ENCODE peak calls at places on chromosomes 3 and 15, in four cellular contexts. One of them, this sample, is unnamed.

GRCh38 chr3:117903226-117903625 is 1131.4 kb downstream of the IGSF11 start:
- DNase-seq in A549: no peak
- DNase-seq in transverse colon: no peak
- DNase-seq in ovary: no peak
- DNase-seq in this sample: no peak

GRCh38 chr15:61195116-61196002 is 33.7 kb downstream of the RORA start:
- DNase-seq in transverse colon: no peak
- DNase-seq in A549: peak
- DNase-seq in ovary: no peak
- DNase-seq in this sample: no peak

GRCh38 chr3:127410137-127410488 is 122.3 kb upstream of the PRR20G start:
- DNase-seq in A549: no peak
- DNase-seq in ovary: peak
- DNase-seq in transverse colon: no peak
- DNase-seq in this sample: peak

GRCh38 chr3:377158-377561 is 180.6 kb downstream of the CHL1 start:
- DNase-seq in A549: peak
- DNase-seq in transverse colon: no peak
- DNase-seq in ovary: no peak
- DNase-seq in this sample: no peak

GRCh38 chr3:186162221-186162620 is 53.3 kb upstream of the ETV5 start:
- DNase-seq in A549: no peak
- DNase-seq in transverse colon: no peak
- DNase-seq in ovary: no peak
- DNase-seq in this sample: no peak

GRCh38 chr3:126476976-126477330 is 1.3 kb upstream of the ZXDC start:
- DNase-seq in ovary: no peak
- DNase-seq in transverse colon: no peak
- DNase-seq in A549: no peak
- DNase-seq in this sample: no peak

GRCh38 chr3:47705391-47705790 is 76.3 kb downstream of the SMARCC1 start:
- DNase-seq in A549: no peak
- DNase-seq in ovary: no peak
- DNase-seq in transverse colon: no peak
- DNase-seq in this sample: no peak

GRCh38 chr15:33048255-33048654 is 146.3 kb downstream of the FMN1 start:
- DNase-seq in transverse colon: no peak
- DNase-seq in A549: no peak
- DNase-seq in ovary: no peak
- DNase-seq in this sample: no peak

GRCh38 chr3:158261371-158261991 is 151.6 kb downstream of the RSRC1 start:
- DNase-seq in ovary: no peak
- DNase-seq in A549: no peak
- DNase-seq in transverse colon: no peak
- DNase-seq in this sample: no peak

GRCh38 chr3:73547427-73548036 is 77.2 kb downstream of the PDZRN3 start:
- DNase-seq in transverse colon: no peak
- DNase-seq in A549: no peak
- DNase-seq in ovary: no peak
- DNase-seq in this sample: no peak

GRCh38 chr15:76309561-76310330 is 1.5 kb downstream of the ETFA start:
- DNase-seq in A549: no peak
- DNase-seq in ovary: no peak
- DNase-seq in transverse colon: no peak
- DNase-seq in this sample: no peak

GRCh38 chr3:72683068-72683467 is 165.2 kb downstream of the SHQ1 start:
- DNase-seq in ovary: no peak
- DNase-seq in transverse colon: no peak
- DNase-seq in A549: no peak
- DNase-seq in this sample: no peak

GRCh38 chr3:113745273-113746068 is 578 bp downstream of the NAA50 start:
- DNase-seq in ovary: peak
- DNase-seq in A549: peak
- DNase-seq in transverse colon: peak
- DNase-seq in this sample: peak
- TF ChIP-seq POLR2A in ovary: no peak
- TF ChIP-seq POLR2A in A549: no peak
- TF ChIP-seq POLR2A in transverse colon: peak
- TF ChIP-seq POLR2A in this sample: no peak

GRCh38 chr3:187970106-187970505 is 183.9 kb upstream of the LPP start:
- DNase-seq in ovary: no peak
- DNase-seq in A549: no peak
- DNase-seq in transverse colon: no peak
- DNase-seq in this sample: no peak

GRCh38 chr3:187967982-187968381 is 186.0 kb upstream of the LPP start:
- DNase-seq in ovary: no peak
- DNase-seq in A549: no peak
- DNase-seq in transverse colon: no peak
- DNase-seq in this sample: no peak

GRCh38 chr3:187968883-187969580 is 184.9 kb upstream of the LPP start:
- DNase-seq in A549: no peak
- DNase-seq in transverse colon: no peak
- DNase-seq in ovary: no peak
- DNase-seq in this sample: no peak

GRCh38 chr3:187971629-187972028 is 182.3 kb upstream of the LPP start:
- DNase-seq in A549: no peak
- DNase-seq in ovary: no peak
- DNase-seq in transverse colon: no peak
- DNase-seq in this sample: no peak

DNA sequence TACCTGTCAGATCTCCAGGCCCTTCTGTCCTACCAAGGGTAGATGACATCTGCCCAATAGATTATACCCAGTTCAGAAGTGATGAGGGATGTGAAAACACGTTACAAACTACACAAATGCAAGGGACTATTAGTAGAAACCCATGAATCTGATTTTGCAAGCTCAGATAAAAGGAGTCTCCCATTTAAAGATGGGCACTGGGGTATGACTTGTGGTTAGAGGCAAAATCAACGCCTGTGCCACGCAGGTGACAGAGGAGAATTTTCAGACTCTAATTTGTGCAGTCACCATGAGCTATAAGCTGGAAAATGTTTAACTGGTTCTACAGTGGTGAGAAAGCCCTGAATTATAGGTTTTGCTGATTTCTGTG is 184.4 kb upstream of the LPP start:
- DNase-seq in ovary: no peak
- DNase-seq in transverse colon: no peak
- DNase-seq in A549: no peak
- DNase-seq in this sample: no peak
- TF ChIP-seq CTCF in ovary: no peak
- TF ChIP-seq CTCF in transverse colon: no peak
- TF ChIP-seq CTCF in A549: no peak
- TF ChIP-seq CTCF in this sample: no peak

GRCh38 chr3:123377173-123377740 is 71.6 kb downstream of the ADCY5 start:
- DNase-seq in ovary: no peak
- DNase-seq in transverse colon: no peak
- DNase-seq in A549: no peak
- DNase-seq in this sample: no peak
- H3K27ac ChIP-seq in ovary: no peak
- H3K27ac ChIP-seq in transverse colon: no peak
- H3K27ac ChIP-seq in A549: no peak
- H3K27ac ChIP-seq in this sample: no peak

DNA sequence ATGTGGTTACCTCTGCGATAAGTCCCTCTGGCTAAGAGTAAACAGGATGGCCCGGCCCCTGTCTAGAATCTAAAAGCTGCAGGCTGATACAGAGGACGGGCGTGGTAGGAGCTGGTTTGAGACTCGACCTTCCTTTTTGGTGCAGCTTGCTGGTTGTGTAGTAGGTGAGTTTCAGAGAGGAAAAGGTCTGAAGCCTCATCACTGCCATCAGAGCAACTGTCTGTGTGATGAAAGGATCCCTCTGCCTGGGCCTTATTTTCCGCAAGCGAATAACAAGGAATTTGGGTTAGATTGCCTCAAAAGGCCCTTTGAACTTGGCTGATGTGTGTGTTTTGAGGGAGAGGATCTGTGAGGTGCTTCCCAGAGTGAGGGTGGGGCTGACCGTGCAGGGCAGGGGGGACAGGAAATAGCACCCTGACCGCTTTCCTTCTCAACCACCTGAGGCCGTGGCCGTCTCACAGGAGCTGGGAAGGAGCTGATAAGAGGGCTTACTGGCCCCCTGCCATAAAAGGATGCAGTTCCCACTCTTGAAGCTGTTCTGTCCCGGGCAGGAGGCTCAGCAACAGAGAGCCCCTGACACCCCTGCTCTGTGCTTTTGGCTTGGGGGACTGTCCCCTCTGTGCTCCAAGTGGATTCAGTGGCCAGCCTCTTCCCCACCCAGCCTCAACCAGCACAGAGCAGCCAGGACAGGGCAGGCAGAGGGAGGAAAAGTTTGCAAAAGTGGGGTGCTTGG is 45.6 kb upstream of the TFRC start:
- DNase-seq in A549: no peak
- DNase-seq in ovary: no peak
- DNase-seq in transverse colon: peak
- DNase-seq in this sample: peak
- TF ChIP-seq POLR2A in A549: no peak
- TF ChIP-seq POLR2A in ovary: no peak
- TF ChIP-seq POLR2A in transverse colon: no peak
- TF ChIP-seq POLR2A in this sample: no peak

DNA sequence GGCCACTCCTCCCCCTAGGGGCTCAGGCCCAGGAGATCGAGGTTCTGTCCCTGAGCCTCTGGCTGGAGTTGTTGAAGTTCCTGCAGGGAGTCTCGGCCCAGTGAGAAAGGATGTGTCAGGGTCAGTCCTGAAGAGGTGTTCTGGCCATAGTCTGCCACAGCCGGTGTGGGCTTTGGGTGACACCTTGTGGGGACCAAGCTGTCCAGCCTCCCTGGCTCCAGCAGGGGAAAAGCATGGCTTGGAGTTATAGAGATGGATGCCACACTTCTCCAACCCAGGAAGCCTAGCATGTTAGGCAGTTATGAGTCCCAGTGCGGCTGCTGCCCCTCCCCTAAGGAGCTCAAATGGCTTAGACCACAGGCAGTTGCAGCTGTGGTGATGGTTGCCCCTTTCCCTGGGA is 945.6 kb upstream of the GBE1 start:
- DNase-seq in ovary: no peak
- DNase-seq in A549: no peak
- DNase-seq in transverse colon: no peak
- DNase-seq in this sample: no peak
- TF ChIP-seq CTCF in ovary: no peak
- TF ChIP-seq CTCF in A549: no peak
- TF ChIP-seq CTCF in transverse colon: no peak
- TF ChIP-seq CTCF in this sample: no peak

GRCh38 chr3:183560607-183561006 is 5.1 kb upstream of the KLHL6 start:
- DNase-seq in A549: no peak
- DNase-seq in transverse colon: no peak
- DNase-seq in ovary: no peak
- DNase-seq in this sample: no peak

GRCh38 chr3:183554377-183554776 is 1.1 kb downstream of the KLHL6 start:
- DNase-seq in transverse colon: no peak
- DNase-seq in ovary: no peak
- DNase-seq in A549: no peak
- DNase-seq in this sample: no peak

GRCh38 chr3:183551930-183552329 is 3.6 kb downstream of the KLHL6 start:
- DNase-seq in ovary: no peak
- DNase-seq in transverse colon: no peak
- DNase-seq in A549: no peak
- DNase-seq in this sample: no peak

GRCh38 chr3:183553263-183554026 is 2.1 kb downstream of the KLHL6 start:
- DNase-seq in A549: no peak
- DNase-seq in transverse colon: no peak
- DNase-seq in ovary: no peak
- DNase-seq in this sample: no peak

GRCh38 chr3:183555541-183556081 is at the start of gene KLHL6:
- DNase-seq in ovary: no peak
- DNase-seq in transverse colon: peak
- DNase-seq in A549: no peak
- DNase-seq in this sample: peak
- H3K27ac ChIP-seq in ovary: no peak
- H3K27ac ChIP-seq in transverse colon: peak
- H3K27ac ChIP-seq in A549: no peak
- H3K27ac ChIP-seq in this sample: peak

DNA sequence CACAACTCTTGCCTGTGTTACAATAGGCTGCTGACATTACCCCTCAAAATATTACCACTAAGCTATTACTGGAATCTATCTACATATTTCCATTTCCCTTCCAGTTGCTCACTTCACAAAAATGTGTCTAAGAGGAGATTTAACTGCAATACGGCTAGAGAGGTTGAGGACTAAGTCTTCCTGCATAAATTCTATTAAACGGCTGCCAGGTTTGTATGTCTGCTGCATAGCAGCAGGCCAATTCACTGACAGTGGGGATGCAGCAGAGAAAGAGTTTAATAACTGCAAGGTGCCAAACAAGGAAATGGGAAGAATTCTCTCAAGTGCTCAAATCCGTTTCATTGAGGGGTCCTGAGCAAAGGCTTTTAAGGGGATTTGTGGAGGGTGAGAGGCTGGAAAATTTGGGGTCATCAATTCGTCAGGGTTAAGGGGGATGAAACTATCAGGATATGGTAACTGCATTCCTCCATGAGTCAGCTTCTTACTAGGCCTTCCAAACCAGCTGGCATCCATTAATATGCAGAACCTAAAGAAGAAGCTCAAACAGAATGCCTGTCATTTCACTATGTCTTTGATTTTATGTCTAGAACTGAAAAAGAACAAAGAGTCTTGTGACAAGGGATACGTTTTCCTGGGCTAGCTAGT is 675.6 kb downstream of the TBL1XR1 start:
- DNase-seq in A549: no peak
- DNase-seq in transverse colon: no peak
- DNase-seq in ovary: no peak
- DNase-seq in this sample: no peak
- TF ChIP-seq POLR2A in A549: no peak
- TF ChIP-seq POLR2A in transverse colon: no peak
- TF ChIP-seq POLR2A in ovary: no peak
- TF ChIP-seq POLR2A in this sample: no peak

DNA sequence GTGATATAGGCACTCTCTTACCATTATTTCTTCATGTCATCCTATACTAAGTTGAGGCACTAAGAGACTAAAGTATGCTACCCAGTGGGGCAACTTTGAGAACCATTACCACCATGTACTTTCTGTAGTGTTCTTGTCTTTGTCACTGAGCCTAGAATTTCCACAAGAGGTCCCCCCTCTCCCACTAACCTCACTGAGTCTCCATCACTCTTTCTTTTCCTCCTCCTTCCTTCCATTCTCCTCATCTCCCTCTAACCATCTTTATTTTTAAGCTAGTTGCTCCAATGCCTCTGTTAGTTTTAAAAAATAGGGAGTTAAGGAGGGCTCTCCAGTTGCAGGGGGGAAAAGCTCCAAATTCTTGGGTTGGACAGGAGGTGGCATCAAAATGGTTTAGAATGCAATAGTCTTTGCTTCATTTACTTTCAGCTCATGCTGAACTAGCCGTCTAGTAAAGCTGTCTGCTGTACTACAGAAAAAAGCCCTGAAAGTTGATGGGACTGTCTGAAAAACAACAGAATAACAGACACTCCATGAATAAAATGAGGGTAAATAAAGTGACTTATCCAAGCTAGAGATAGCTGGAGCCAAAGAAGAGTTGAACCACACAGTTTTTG is 85.1 kb upstream of the MYRIP start:
- DNase-seq in ovary: no peak
- DNase-seq in A549: no peak
- DNase-seq in transverse colon: no peak
- DNase-seq in this sample: no peak
- TF ChIP-seq CTCF in ovary: no peak
- TF ChIP-seq CTCF in A549: no peak
- TF ChIP-seq CTCF in transverse colon: peak
- TF ChIP-seq CTCF in this sample: no peak

This sample was measured in stomach.